ENCODE peak calls at places on chromosomes 11 and 22, in ten cellular contexts. One of them, this sample, is unnamed.

GRCh38 chr11:108218912-108219783 is 3.3 kb downstream of the NPAT start:
- DNase-seq in endothelial cell of umbilical vein: no peak
- DNase-seq in thoracic aorta: no peak
- DNase-seq in fibroblast of pulmonary artery: no peak
- DNase-seq in CD8-positive, alpha-beta T cell: no peak
- DNase-seq in psoas muscle: no peak
- DNase-seq in HCT116: no peak
- DNase-seq in effector memory CD4-positive, alpha-beta T cell: no peak
- DNase-seq in fibroblast of the aortic adventitia: no peak
- DNase-seq in lower lobe of right lung: no peak
- DNase-seq in this sample: no peak

GRCh38 chr11:71450507-71450906 is 2.3 kb upstream of the DHCR7 start:
- DNase-seq in HCT116: no peak
- DNase-seq in fibroblast of pulmonary artery: no peak
- DNase-seq in psoas muscle: no peak
- DNase-seq in fibroblast of the aortic adventitia: no peak
- DNase-seq in effector memory CD4-positive, alpha-beta T cell: no peak
- DNase-seq in CD8-positive, alpha-beta T cell: no peak
- DNase-seq in thoracic aorta: no peak
- DNase-seq in lower lobe of right lung: no peak
- DNase-seq in endothelial cell of umbilical vein: no peak
- DNase-seq in this sample: no peak

GRCh38 chr22:35312198-35313059 is 12.7 kb downstream of the TOM1 start:
- DNase-seq in fibroblast of the aortic adventitia: peak; percentile 54
- DNase-seq in CD8-positive, alpha-beta T cell: no peak
- DNase-seq in thoracic aorta: no peak
- DNase-seq in effector memory CD4-positive, alpha-beta T cell: no peak
- DNase-seq in fibroblast of pulmonary artery: no peak
- DNase-seq in endothelial cell of umbilical vein: peak; percentile 30
- DNase-seq in psoas muscle: no peak
- DNase-seq in HCT116: peak; percentile 16
- DNase-seq in lower lobe of right lung: no peak
- DNase-seq in this sample: peak; percentile 42

GRCh38 chr11:61392991-61393595 is 706 bp downstream of the TMEM216 start:
- DNase-seq in lower lobe of right lung: no peak
- DNase-seq in psoas muscle: no peak
- DNase-seq in endothelial cell of umbilical vein: peak; percentile 36
- DNase-seq in fibroblast of pulmonary artery: peak; percentile 26
- DNase-seq in effector memory CD4-positive, alpha-beta T cell: no peak
- DNase-seq in thoracic aorta: no peak
- DNase-seq in fibroblast of the aortic adventitia: peak; percentile 33
- DNase-seq in HCT116: no peak
- DNase-seq in CD8-positive, alpha-beta T cell: no peak
- DNase-seq in this sample: no peak

GRCh38 chr22:20199413-20199842 is 48.6 kb upstream of the CCDC188 start:
- DNase-seq in fibroblast of the aortic adventitia: no peak
- DNase-seq in lower lobe of right lung: no peak
- DNase-seq in endothelial cell of umbilical vein: no peak
- DNase-seq in effector memory CD4-positive, alpha-beta T cell: no peak
- DNase-seq in thoracic aorta: no peak
- DNase-seq in CD8-positive, alpha-beta T cell: no peak
- DNase-seq in fibroblast of pulmonary artery: no peak
- DNase-seq in HCT116: no peak
- DNase-seq in psoas muscle: no peak
- DNase-seq in this sample: no peak

GRCh38 chr11:86800076-86800955 is at the start of gene PRSS23:
- DNase-seq in fibroblast of the aortic adventitia: peak; percentile 49
- DNase-seq in thoracic aorta: no peak
- DNase-seq in HCT116: no peak
- DNase-seq in lower lobe of right lung: peak; percentile 75
- DNase-seq in effector memory CD4-positive, alpha-beta T cell: no peak
- DNase-seq in CD8-positive, alpha-beta T cell: no peak
- DNase-seq in fibroblast of pulmonary artery: peak; percentile 68
- DNase-seq in endothelial cell of umbilical vein: peak; percentile 77
- DNase-seq in psoas muscle: peak; percentile 73
- DNase-seq in this sample: no peak

GRCh38 chr11:9568161-9568853 is 5.2 kb upstream of the WEE1 start:
- DNase-seq in lower lobe of right lung: no peak
- DNase-seq in effector memory CD4-positive, alpha-beta T cell: no peak
- DNase-seq in fibroblast of pulmonary artery: no peak
- DNase-seq in thoracic aorta: no peak
- DNase-seq in psoas muscle: no peak
- DNase-seq in CD8-positive, alpha-beta T cell: no peak
- DNase-seq in endothelial cell of umbilical vein: no peak
- DNase-seq in fibroblast of the aortic adventitia: peak; percentile 16
- DNase-seq in HCT116: no peak
- DNase-seq in this sample: no peak

GRCh38 chr11:102110761-102111010 is 439 bp downstream of the YAP1 start:
- DNase-seq in CD8-positive, alpha-beta T cell: no peak
- DNase-seq in lower lobe of right lung: no peak
- DNase-seq in HCT116: no peak
- DNase-seq in psoas muscle: no peak
- DNase-seq in endothelial cell of umbilical vein: no peak
- DNase-seq in fibroblast of pulmonary artery: no peak
- DNase-seq in effector memory CD4-positive, alpha-beta T cell: no peak
- DNase-seq in fibroblast of the aortic adventitia: no peak
- DNase-seq in thoracic aorta: no peak
- DNase-seq in this sample: no peak

GRCh38 chr11:75264971-75265370 is 24.4 kb downstream of the TPBGL start:
- DNase-seq in endothelial cell of umbilical vein: no peak
- DNase-seq in CD8-positive, alpha-beta T cell: no peak
- DNase-seq in fibroblast of pulmonary artery: no peak
- DNase-seq in HCT116: no peak
- DNase-seq in psoas muscle: no peak
- DNase-seq in lower lobe of right lung: peak; percentile 38
- DNase-seq in effector memory CD4-positive, alpha-beta T cell: no peak
- DNase-seq in thoracic aorta: no peak
- DNase-seq in fibroblast of the aortic adventitia: no peak
- DNase-seq in this sample: no peak

GRCh38 chr11:80958966-80959365 is 1518.1 kb upstream of the TENM4 start:
- DNase-seq in effector memory CD4-positive, alpha-beta T cell: no peak
- DNase-seq in fibroblast of the aortic adventitia: peak; percentile 16
- DNase-seq in lower lobe of right lung: no peak
- DNase-seq in endothelial cell of umbilical vein: no peak
- DNase-seq in thoracic aorta: no peak
- DNase-seq in psoas muscle: no peak
- DNase-seq in fibroblast of pulmonary artery: no peak
- DNase-seq in HCT116: no peak
- DNase-seq in CD8-positive, alpha-beta T cell: no peak
- DNase-seq in this sample: no peak

GRCh38 chr11:19116971-19117759 is at the start of gene ZDHHC13:
- DNase-seq in fibroblast of pulmonary artery: peak; percentile 86
- DNase-seq in lower lobe of right lung: peak; percentile 96
- DNase-seq in endothelial cell of umbilical vein: peak; percentile 96
- DNase-seq in fibroblast of the aortic adventitia: peak; percentile 81
- DNase-seq in thoracic aorta: peak; percentile 54
- DNase-seq in CD8-positive, alpha-beta T cell: peak; percentile 90
- DNase-seq in psoas muscle: peak; percentile 89
- DNase-seq in HCT116: peak; percentile 80
- DNase-seq in effector memory CD4-positive, alpha-beta T cell: peak; percentile 83
- DNase-seq in this sample: peak; percentile 96

GRCh38 chr22:49235463-49236300 is 592.0 kb downstream of the BRD1 start:
- DNase-seq in effector memory CD4-positive, alpha-beta T cell: no peak
- DNase-seq in thoracic aorta: no peak
- DNase-seq in endothelial cell of umbilical vein: no peak
- DNase-seq in lower lobe of right lung: no peak
- DNase-seq in fibroblast of the aortic adventitia: no peak
- DNase-seq in psoas muscle: no peak
- DNase-seq in fibroblast of pulmonary artery: no peak
- DNase-seq in HCT116: no peak
- DNase-seq in CD8-positive, alpha-beta T cell: no peak
- DNase-seq in this sample: no peak

GRCh38 chr22:38760477-38761201 is 4.8 kb upstream of the SUN2 start:
- DNase-seq in thoracic aorta: no peak
- DNase-seq in endothelial cell of umbilical vein: no peak
- DNase-seq in CD8-positive, alpha-beta T cell: no peak
- DNase-seq in psoas muscle: no peak
- DNase-seq in fibroblast of pulmonary artery: peak; percentile 46
- DNase-seq in lower lobe of right lung: no peak
- DNase-seq in HCT116: no peak
- DNase-seq in effector memory CD4-positive, alpha-beta T cell: no peak
- DNase-seq in fibroblast of the aortic adventitia: peak; percentile 15
- DNase-seq in this sample: no peak

GRCh38 chr11:76665921-76666351 is 4.6 kb downstream of the LRRC32 start:
- DNase-seq in fibroblast of pulmonary artery: no peak
- DNase-seq in thoracic aorta: no peak
- DNase-seq in effector memory CD4-positive, alpha-beta T cell: no peak
- DNase-seq in CD8-positive, alpha-beta T cell: no peak
- DNase-seq in lower lobe of right lung: peak; percentile 26
- DNase-seq in fibroblast of the aortic adventitia: no peak
- DNase-seq in HCT116: no peak
- DNase-seq in psoas muscle: no peak
- DNase-seq in endothelial cell of umbilical vein: no peak
- DNase-seq in this sample: no peak

GRCh38 chr22:39960791-39961746 is 872 bp downstream of the TMA7B start:
- DNase-seq in endothelial cell of umbilical vein: no peak
- DNase-seq in thoracic aorta: no peak
- DNase-seq in fibroblast of the aortic adventitia: peak; percentile 81
- DNase-seq in lower lobe of right lung: no peak
- DNase-seq in fibroblast of pulmonary artery: peak; percentile 98
- DNase-seq in CD8-positive, alpha-beta T cell: peak; percentile 49
- DNase-seq in effector memory CD4-positive, alpha-beta T cell: peak; percentile 47
- DNase-seq in psoas muscle: no peak
- DNase-seq in HCT116: no peak
- DNase-seq in this sample: peak; percentile 76

GRCh38 chr11:17720796-17721171 is 1.4 kb downstream of the MYOD1 start:
- DNase-seq in thoracic aorta: no peak
- DNase-seq in fibroblast of the aortic adventitia: no peak
- DNase-seq in psoas muscle: no peak
- DNase-seq in effector memory CD4-positive, alpha-beta T cell: no peak
- DNase-seq in fibroblast of pulmonary artery: no peak
- DNase-seq in HCT116: no peak
- DNase-seq in CD8-positive, alpha-beta T cell: no peak
- DNase-seq in endothelial cell of umbilical vein: no peak
- DNase-seq in lower lobe of right lung: no peak
- DNase-seq in this sample: no peak
- H3K4me3 ChIP-seq in thoracic aorta: peak overlapping the region; percentile 23
- H3K4me3 ChIP-seq in fibroblast of the aortic adventitia: no peak overlapping the region
- H3K4me3 ChIP-seq in psoas muscle: peak overlapping the region; percentile 75
- H3K4me3 ChIP-seq in effector memory CD4-positive, alpha-beta T cell: no peak overlapping the region
- H3K4me3 ChIP-seq in fibroblast of pulmonary artery: no peak overlapping the region
- H3K4me3 ChIP-seq in HCT116: no peak overlapping the region
- H3K4me3 ChIP-seq in CD8-positive, alpha-beta T cell: no peak overlapping the region
- H3K4me3 ChIP-seq in endothelial cell of umbilical vein: no peak overlapping the region
- H3K4me3 ChIP-seq in lower lobe of right lung: no peak overlapping the region
- H3K4me3 ChIP-seq in this sample: no peak overlapping the region

GRCh38 chr11:59862252-59862651 is 4.0 kb downstream of the TCN1 start:
- DNase-seq in fibroblast of pulmonary artery: no peak
- DNase-seq in fibroblast of the aortic adventitia: no peak
- DNase-seq in psoas muscle: no peak
- DNase-seq in effector memory CD4-positive, alpha-beta T cell: no peak
- DNase-seq in thoracic aorta: no peak
- DNase-seq in lower lobe of right lung: no peak
- DNase-seq in endothelial cell of umbilical vein: no peak
- DNase-seq in HCT116: no peak
- DNase-seq in CD8-positive, alpha-beta T cell: no peak
- DNase-seq in this sample: no peak

GRCh38 chr11:59872076-59872475 is 5.8 kb upstream of the TCN1 start:
- DNase-seq in thoracic aorta: no peak
- DNase-seq in fibroblast of the aortic adventitia: no peak
- DNase-seq in lower lobe of right lung: no peak
- DNase-seq in effector memory CD4-positive, alpha-beta T cell: no peak
- DNase-seq in CD8-positive, alpha-beta T cell: no peak
- DNase-seq in HCT116: no peak
- DNase-seq in psoas muscle: no peak
- DNase-seq in endothelial cell of umbilical vein: no peak
- DNase-seq in fibroblast of pulmonary artery: no peak
- DNase-seq in this sample: no peak

GRCh38 chr11:59865031-59865430 is 1.3 kb downstream of the TCN1 start:
- DNase-seq in CD8-positive, alpha-beta T cell: no peak
- DNase-seq in psoas muscle: no peak
- DNase-seq in HCT116: peak; percentile 48
- DNase-seq in thoracic aorta: no peak
- DNase-seq in fibroblast of the aortic adventitia: peak; percentile 22
- DNase-seq in endothelial cell of umbilical vein: peak; percentile 95
- DNase-seq in lower lobe of right lung: no peak
- DNase-seq in effector memory CD4-positive, alpha-beta T cell: no peak
- DNase-seq in fibroblast of pulmonary artery: peak; percentile 69
- DNase-seq in this sample: no peak

GRCh38 chr11:59867946-59868345 is 1.7 kb upstream of the TCN1 start:
- DNase-seq in thoracic aorta: no peak
- DNase-seq in endothelial cell of umbilical vein: no peak
- DNase-seq in lower lobe of right lung: no peak
- DNase-seq in fibroblast of the aortic adventitia: no peak
- DNase-seq in psoas muscle: no peak
- DNase-seq in HCT116: no peak
- DNase-seq in fibroblast of pulmonary artery: no peak
- DNase-seq in effector memory CD4-positive, alpha-beta T cell: no peak
- DNase-seq in CD8-positive, alpha-beta T cell: no peak
- DNase-seq in this sample: no peak

DNA sequence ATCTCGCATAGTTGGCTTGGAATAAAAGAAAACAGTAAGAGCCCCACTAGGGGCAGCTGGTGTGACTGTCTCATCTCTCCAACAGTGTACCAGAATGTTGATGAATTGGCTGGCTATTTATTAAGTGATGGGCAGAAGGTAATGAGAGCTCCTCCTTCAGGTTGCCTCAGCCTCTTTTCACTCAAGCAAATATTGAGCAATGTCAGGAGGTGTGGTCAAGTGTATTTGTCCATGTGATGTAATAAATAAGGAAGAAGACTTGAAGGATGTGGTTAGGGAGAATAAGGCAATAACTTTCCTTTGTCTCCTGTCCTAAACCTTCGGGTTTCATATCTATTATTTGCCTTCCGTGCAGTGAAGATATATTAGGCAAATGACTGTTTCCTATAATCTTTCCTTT is at the start of gene TCN1:
- DNase-seq in psoas muscle: no peak
- DNase-seq in effector memory CD4-positive, alpha-beta T cell: no peak
- DNase-seq in thoracic aorta: no peak
- DNase-seq in HCT116: peak; percentile 52
- DNase-seq in CD8-positive, alpha-beta T cell: no peak
- DNase-seq in fibroblast of pulmonary artery: peak; percentile 35
- DNase-seq in lower lobe of right lung: no peak
- DNase-seq in fibroblast of the aortic adventitia: no peak
- DNase-seq in endothelial cell of umbilical vein: no peak
- DNase-seq in this sample: no peak
- H3K4me3 ChIP-seq in psoas muscle: no peak within 1 kb of the TSS
- H3K4me3 ChIP-seq in effector memory CD4-positive, alpha-beta T cell: no peak within 1 kb of the TSS
- H3K4me3 ChIP-seq in thoracic aorta: no peak within 1 kb of the TSS
- H3K4me3 ChIP-seq in HCT116: no peak within 1 kb of the TSS
- H3K4me3 ChIP-seq in CD8-positive, alpha-beta T cell: no peak within 1 kb of the TSS
- H3K4me3 ChIP-seq in fibroblast of pulmonary artery: no peak within 1 kb of the TSS
- H3K4me3 ChIP-seq in lower lobe of right lung: no peak within 1 kb of the TSS
- H3K4me3 ChIP-seq in fibroblast of the aortic adventitia: no peak within 1 kb of the TSS
- H3K4me3 ChIP-seq in endothelial cell of umbilical vein: no peak within 1 kb of the TSS
- H3K4me3 ChIP-seq in this sample: no peak within 1 kb of the TSS

GRCh38 chr11:118921929-118922744 is 3.6 kb downstream of the BCL9L start:
- DNase-seq in psoas muscle: peak; percentile 89
- DNase-seq in CD8-positive, alpha-beta T cell: no peak
- DNase-seq in lower lobe of right lung: peak; percentile 87
- DNase-seq in endothelial cell of umbilical vein: peak; percentile 40
- DNase-seq in effector memory CD4-positive, alpha-beta T cell: no peak
- DNase-seq in thoracic aorta: peak; percentile 68
- DNase-seq in fibroblast of pulmonary artery: peak; percentile 89
- DNase-seq in HCT116: no peak
- DNase-seq in fibroblast of the aortic adventitia: peak; percentile 87
- DNase-seq in this sample: no peak
- H3K4me3 ChIP-seq in psoas muscle: peak overlapping the region; percentile 96
- H3K4me3 ChIP-seq in CD8-positive, alpha-beta T cell: peak overlapping the region; percentile 95
- H3K4me3 ChIP-seq in lower lobe of right lung: peak overlapping the region; percentile 93
- H3K4me3 ChIP-seq in endothelial cell of umbilical vein: peak overlapping the region; percentile 6
- H3K4me3 ChIP-seq in effector memory CD4-positive, alpha-beta T cell: peak overlapping the region; percentile 98
- H3K4me3 ChIP-seq in thoracic aorta: peak overlapping the region; percentile 98
- H3K4me3 ChIP-seq in fibroblast of pulmonary artery: peak overlapping the region; percentile 98
- H3K4me3 ChIP-seq in HCT116: peak overlapping the region; percentile 96
- H3K4me3 ChIP-seq in fibroblast of the aortic adventitia: peak overlapping the region; percentile 97
- H3K4me3 ChIP-seq in this sample: no peak overlapping the region

GRCh38 chr11:128689946-128690745 is 3.7 kb upstream of the FLI1 start:
- DNase-seq in psoas muscle: peak; percentile 23
- DNase-seq in CD8-positive, alpha-beta T cell: no peak
- DNase-seq in thoracic aorta: no peak
- DNase-seq in lower lobe of right lung: peak; percentile 48
- DNase-seq in fibroblast of the aortic adventitia: peak; percentile 39
- DNase-seq in effector memory CD4-positive, alpha-beta T cell: no peak
- DNase-seq in HCT116: no peak
- DNase-seq in endothelial cell of umbilical vein: no peak
- DNase-seq in fibroblast of pulmonary artery: no peak
- DNase-seq in this sample: no peak
- H3K4me3 ChIP-seq in psoas muscle: peak overlapping the region; percentile 74
- H3K4me3 ChIP-seq in CD8-positive, alpha-beta T cell: no peak overlapping the region
- H3K4me3 ChIP-seq in thoracic aorta: peak overlapping the region; percentile 66
- H3K4me3 ChIP-seq in lower lobe of right lung: peak overlapping the region; percentile 17
- H3K4me3 ChIP-seq in fibroblast of the aortic adventitia: no peak overlapping the region
- H3K4me3 ChIP-seq in effector memory CD4-positive, alpha-beta T cell: no peak overlapping the region
- H3K4me3 ChIP-seq in HCT116: no peak overlapping the region
- H3K4me3 ChIP-seq in endothelial cell of umbilical vein: no peak overlapping the region
- H3K4me3 ChIP-seq in fibroblast of pulmonary artery: no peak overlapping the region
- H3K4me3 ChIP-seq in this sample: no peak overlapping the region